ENCODE peak calls at places on chromosomes 1 and 21, in four cellular contexts. One of them, this sample, is unnamed.

GRCh38 chr1:217275617-217276398 is 355.1 kb downstream of the GPATCH2 start:
- DNase-seq in bronchial epithelial cell: peak
- DNase-seq in OCI-LY7: no peak
- DNase-seq in PC-9: no peak
- DNase-seq in this sample: no peak

GRCh38 chr1:31577515-31578191 is 1.3 kb downstream of the TINAGL1 start:
- DNase-seq in bronchial epithelial cell: peak
- DNase-seq in OCI-LY7: no peak
- DNase-seq in PC-9: peak
- DNase-seq in this sample: no peak

GRCh38 chr1:20903452-20903851 is 116.3 kb upstream of the HP1BP3 start:
- DNase-seq in bronchial epithelial cell: peak
- DNase-seq in OCI-LY7: no peak
- DNase-seq in PC-9: no peak
- DNase-seq in this sample: no peak

GRCh38 chr1:204659061-204659460 is 26.5 kb downstream of the LRRN2 start:
- DNase-seq in bronchial epithelial cell: no peak
- DNase-seq in OCI-LY7: no peak
- DNase-seq in PC-9: no peak
- DNase-seq in this sample: no peak

GRCh38 chr1:211642870-211643269 is 32.6 kb downstream of the NEK2 start:
- DNase-seq in bronchial epithelial cell: no peak
- DNase-seq in OCI-LY7: no peak
- DNase-seq in PC-9: no peak
- DNase-seq in this sample: no peak

GRCh38 chr1:32201011-32201855 is 838 bp downstream of the CCDC28B start:
- DNase-seq in bronchial epithelial cell: no peak
- DNase-seq in OCI-LY7: peak
- DNase-seq in PC-9: no peak
- DNase-seq in this sample: no peak

GRCh38 chr1:209884665-209885117 is 53.3 kb upstream of the SYT14 start:
- DNase-seq in bronchial epithelial cell: peak
- DNase-seq in OCI-LY7: no peak
- DNase-seq in PC-9: peak
- DNase-seq in this sample: no peak

GRCh38 chr1:226903819-226904710 is 33.6 kb downstream of the PSEN2 start:
- DNase-seq in bronchial epithelial cell: no peak
- DNase-seq in OCI-LY7: no peak
- DNase-seq in PC-9: no peak
- DNase-seq in this sample: no peak

GRCh38 chr1:88035578-88035977 is 648.5 kb upstream of the PKN2 start:
- DNase-seq in bronchial epithelial cell: peak
- DNase-seq in OCI-LY7: no peak
- DNase-seq in PC-9: no peak
- DNase-seq in this sample: no peak

GRCh38 chr1:43144228-43144627 is 27.9 kb downstream of the EBNA1BP2 start:
- DNase-seq in bronchial epithelial cell: peak
- DNase-seq in OCI-LY7: no peak
- DNase-seq in PC-9: no peak
- DNase-seq in this sample: no peak

GRCh38 chr1:60069691-60070090 is 3.9 kb downstream of the C1orf87 start:
- DNase-seq in bronchial epithelial cell: no peak
- DNase-seq in OCI-LY7: no peak
- DNase-seq in PC-9: no peak
- DNase-seq in this sample: no peak

GRCh38 chr1:208268541-208269337 is 24.6 kb upstream of the PLXNA2 start:
- DNase-seq in bronchial epithelial cell: no peak
- DNase-seq in OCI-LY7: no peak
- DNase-seq in PC-9: no peak
- DNase-seq in this sample: no peak

GRCh38 chr1:184509105-184509504 is 122.3 kb downstream of the C1orf21 start:
- DNase-seq in bronchial epithelial cell: no peak
- DNase-seq in OCI-LY7: no peak
- DNase-seq in PC-9: no peak
- DNase-seq in this sample: no peak

GRCh38 chr1:26530898-26531598 is 1.5 kb downstream of the RPS6KA1 start:
- DNase-seq in bronchial epithelial cell: peak
- DNase-seq in OCI-LY7: peak
- DNase-seq in PC-9: peak
- DNase-seq in this sample: peak

GRCh38 chr1:153745417-153745816 is 17.6 kb downstream of the INTS3 start:
- DNase-seq in bronchial epithelial cell: no peak
- DNase-seq in OCI-LY7: no peak
- DNase-seq in PC-9: no peak
- DNase-seq in this sample: no peak

GRCh38 chr1:47434051-47434842 is 3.6 kb upstream of the FOXD2 start:
- DNase-seq in bronchial epithelial cell: peak
- DNase-seq in OCI-LY7: no peak
- DNase-seq in PC-9: no peak
- DNase-seq in this sample: peak

GRCh38 chr1:93328809-93329477 is 16.8 kb upstream of the DR1 start:
- DNase-seq in bronchial epithelial cell: no peak
- DNase-seq in OCI-LY7: peak
- DNase-seq in PC-9: no peak
- DNase-seq in this sample: no peak

GRCh38 chr1:87042127-87042811 is 127.8 kb downstream of the HS2ST1 start:
- DNase-seq in bronchial epithelial cell: no peak
- DNase-seq in OCI-LY7: no peak
- DNase-seq in PC-9: no peak
- DNase-seq in this sample: no peak

GRCh38 chr1:112026501-112026900 is 37.0 kb upstream of the KCND3 start:
- DNase-seq in bronchial epithelial cell: no peak
- DNase-seq in OCI-LY7: no peak
- DNase-seq in PC-9: no peak
- DNase-seq in this sample: no peak

GRCh38 chr1:92425617-92426016 is 61.1 kb downstream of the GFI1 start:
- DNase-seq in bronchial epithelial cell: no peak
- DNase-seq in OCI-LY7: no peak
- DNase-seq in PC-9: no peak
- DNase-seq in this sample: no peak

GRCh38 chr1:9284061-9284460 is 8.6 kb upstream of the SPSB1 start:
- DNase-seq in bronchial epithelial cell: no peak
- DNase-seq in OCI-LY7: no peak
- DNase-seq in PC-9: no peak
- DNase-seq in this sample: no peak

GRCh38 chr21:35868005-35868868 is 192.1 kb downstream of the SETD4 start:
- DNase-seq in bronchial epithelial cell: no peak
- DNase-seq in OCI-LY7: no peak
- DNase-seq in PC-9: no peak
- DNase-seq in this sample: no peak

GRCh38 chr1:1806890-1807289 is 28.6 kb upstream of the NADK start:
- DNase-seq in bronchial epithelial cell: no peak
- DNase-seq in OCI-LY7: no peak
- DNase-seq in PC-9: no peak
- DNase-seq in this sample: no peak

GRCh38 chr1:234825498-234826176 is 215.7 kb upstream of the IRF2BP2 start:
- DNase-seq in bronchial epithelial cell: no peak
- DNase-seq in OCI-LY7: no peak
- DNase-seq in PC-9: no peak
- DNase-seq in this sample: no peak

GRCh38 chr1:217407426-217407825 is 223.5 kb downstream of the GPATCH2 start:
- DNase-seq in bronchial epithelial cell: no peak
- DNase-seq in OCI-LY7: no peak
- DNase-seq in PC-9: no peak
- DNase-seq in this sample: no peak

GRCh38 chr1:152049291-152050073 is 12.7 kb upstream of the S100A11 start:
- DNase-seq in bronchial epithelial cell: peak
- DNase-seq in OCI-LY7: no peak
- DNase-seq in PC-9: no peak
- DNase-seq in this sample: no peak

GRCh38 chr1:246114369-246114768 is 392.7 kb downstream of the SMYD3 start:
- DNase-seq in bronchial epithelial cell: no peak
- DNase-seq in OCI-LY7: no peak
- DNase-seq in PC-9: no peak
- DNase-seq in this sample: no peak

DNA sequence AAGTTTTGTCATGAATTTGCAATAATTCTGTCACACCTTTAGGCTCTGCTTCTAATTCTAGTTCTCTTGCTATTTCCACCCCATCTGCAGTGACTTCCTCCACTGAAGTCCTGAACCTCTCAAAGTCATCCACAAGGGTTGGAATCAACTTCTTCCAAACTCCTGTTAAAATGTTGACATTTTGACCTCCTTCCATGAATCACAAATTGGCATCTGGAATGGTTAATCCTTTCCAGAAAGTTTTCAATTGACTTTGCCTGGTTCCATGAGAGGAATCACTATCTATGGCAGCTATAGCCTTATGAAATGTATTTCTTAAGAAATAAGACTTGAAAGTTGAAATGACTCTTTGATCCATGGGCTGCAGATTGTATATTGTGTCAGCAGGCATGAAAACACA is 19.7 kb upstream of the SFT2D2 start:
- DNase-seq in bronchial epithelial cell: no peak
- DNase-seq in OCI-LY7: no peak
- DNase-seq in PC-9: no peak
- DNase-seq in this sample: no peak
- TF ChIP-seq CTCF in bronchial epithelial cell: no peak
- TF ChIP-seq CTCF in OCI-LY7: no peak
- TF ChIP-seq CTCF in PC-9: no peak
- TF ChIP-seq CTCF in this sample: no peak

DNA sequence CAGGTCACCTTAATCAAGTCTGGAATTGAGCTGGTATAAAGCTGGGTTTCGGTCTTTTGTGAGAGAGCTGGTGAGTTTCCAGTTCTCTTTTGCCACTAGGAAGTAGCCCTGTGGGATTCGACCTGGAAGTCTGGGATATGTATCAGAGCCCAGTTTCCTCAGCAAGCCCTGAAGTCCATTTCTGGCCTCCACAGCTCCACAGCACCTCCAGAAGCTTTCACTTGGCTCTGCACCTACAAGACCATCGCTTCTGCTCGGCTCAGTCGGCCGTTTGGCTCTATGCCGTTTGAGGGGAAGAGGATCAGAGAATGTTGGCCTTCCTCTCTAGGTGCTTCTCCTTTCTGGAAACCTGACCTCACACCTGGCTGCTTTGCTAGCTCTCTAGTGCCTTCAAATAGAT is 148.0 kb downstream of the GALNT2 start:
- DNase-seq in bronchial epithelial cell: no peak
- DNase-seq in OCI-LY7: no peak
- DNase-seq in PC-9: no peak
- DNase-seq in this sample: peak
- H3K4me3 ChIP-seq in bronchial epithelial cell: no peak
- H3K4me3 ChIP-seq in OCI-LY7: no peak
- H3K4me3 ChIP-seq in PC-9: no peak
- H3K4me3 ChIP-seq in this sample: peak

GRCh38 chr1:173669491-173669941 is at the start of gene ANKRD45:
- DNase-seq in bronchial epithelial cell: no peak
- DNase-seq in OCI-LY7: no peak
- DNase-seq in PC-9: no peak
- DNase-seq in this sample: no peak
- TF ChIP-seq CTCF in bronchial epithelial cell: no peak
- TF ChIP-seq CTCF in OCI-LY7: no peak
- TF ChIP-seq CTCF in PC-9: no peak
- TF ChIP-seq CTCF in this sample: no peak

DNA sequence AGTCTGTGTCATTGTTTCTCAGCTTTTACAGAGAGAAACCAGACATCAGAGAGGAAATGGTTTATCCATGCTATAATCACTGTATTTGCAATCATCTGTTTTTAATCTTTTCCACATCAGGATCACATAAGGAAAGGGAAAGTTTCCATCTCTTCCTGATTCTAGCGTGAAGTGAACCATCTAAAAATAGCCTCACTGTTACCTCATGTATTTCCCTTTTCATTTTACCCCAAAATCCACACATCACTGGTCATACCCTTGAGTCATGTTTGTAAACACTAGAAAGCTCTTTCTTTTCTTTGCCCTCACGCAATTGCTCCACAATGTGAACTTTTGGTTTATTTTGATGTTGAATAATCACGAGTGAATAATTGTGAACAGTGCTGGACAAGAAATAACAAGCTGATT is 146.0 kb downstream of the PLA2G4A start:
- DNase-seq in bronchial epithelial cell: peak
- DNase-seq in OCI-LY7: no peak
- DNase-seq in PC-9: no peak
- DNase-seq in this sample: no peak
- H3K4me3 ChIP-seq in bronchial epithelial cell: no peak
- H3K4me3 ChIP-seq in OCI-LY7: no peak
- H3K4me3 ChIP-seq in PC-9: no peak
- H3K4me3 ChIP-seq in this sample: no peak

DNA sequence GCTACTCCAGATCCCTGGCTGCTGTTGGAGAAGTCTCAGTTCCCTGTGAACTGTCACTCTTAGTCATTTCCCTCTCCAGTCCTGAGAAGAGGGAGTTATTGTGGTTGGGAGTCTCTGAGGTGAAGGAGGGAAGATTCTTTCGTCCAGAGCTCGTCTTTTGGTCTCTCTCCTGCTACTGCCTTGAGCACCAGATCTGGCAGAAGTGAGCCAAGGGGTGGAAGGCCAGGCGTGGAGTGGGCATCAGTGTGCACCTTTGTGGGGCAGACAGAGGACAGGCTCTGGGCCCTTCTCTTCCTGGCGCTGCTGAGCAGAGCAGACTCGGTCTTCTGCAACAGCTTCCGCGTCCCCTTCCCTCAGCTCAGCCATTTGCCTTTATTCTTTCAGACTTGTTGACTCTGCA is 19.1 kb downstream of the CLCN6 start:
- DNase-seq in bronchial epithelial cell: no peak
- DNase-seq in OCI-LY7: no peak
- DNase-seq in PC-9: no peak
- DNase-seq in this sample: no peak
- TF ChIP-seq CTCF in bronchial epithelial cell: no peak
- TF ChIP-seq CTCF in OCI-LY7: no peak
- TF ChIP-seq CTCF in PC-9: no peak
- TF ChIP-seq CTCF in this sample: no peak

DNA sequence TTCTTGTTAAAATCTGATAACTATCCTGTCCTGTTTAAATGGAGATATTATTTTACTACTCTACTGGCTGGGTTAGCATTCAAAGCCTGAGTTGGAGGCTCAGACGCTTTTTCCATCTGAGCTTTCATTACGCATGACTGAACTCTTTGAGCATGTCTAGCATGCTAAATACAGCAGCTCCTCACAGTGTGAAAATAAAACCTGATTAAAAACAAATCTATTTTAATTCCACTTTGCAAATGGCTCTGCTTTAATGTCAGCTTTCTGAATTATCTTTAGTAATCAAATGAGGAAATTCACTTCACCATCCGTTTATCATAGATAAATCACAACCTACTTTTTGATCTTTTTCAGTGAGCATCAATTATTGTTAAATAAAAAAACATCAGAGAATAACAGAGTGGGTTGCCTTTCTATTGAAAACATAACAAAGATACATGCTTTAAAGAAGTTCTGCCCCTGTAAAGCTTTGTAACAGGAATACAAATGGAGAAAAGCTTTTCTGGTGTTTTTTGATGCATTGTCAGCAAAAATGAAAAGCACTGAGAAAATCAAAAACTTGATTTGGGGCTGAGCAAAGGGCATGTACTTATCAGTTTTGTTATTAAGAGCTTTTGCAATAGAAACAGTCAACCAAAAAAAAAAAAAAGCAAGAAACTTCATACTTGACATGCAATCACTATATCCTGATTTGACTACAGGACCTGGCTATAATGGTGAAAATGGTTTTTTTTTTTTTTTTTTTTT is 3.5 kb upstream of the SPEN start:
- DNase-seq in bronchial epithelial cell: no peak
- DNase-seq in OCI-LY7: peak
- DNase-seq in PC-9: no peak
- DNase-seq in this sample: no peak
- H3K4me3 ChIP-seq in bronchial epithelial cell: no peak
- H3K4me3 ChIP-seq in OCI-LY7: peak
- H3K4me3 ChIP-seq in PC-9: no peak
- H3K4me3 ChIP-seq in this sample: no peak